ENCODE peak calls at places on chromosomes 6 and 20, in four cellular contexts. P is neuronal stem cell, U is tibial nerve, N is breast epithelium. E is an unnamed sample.

GRCh38 chr20:44810391-44811149 is at the start of gene RIMS4:
- DNase-seq in P (peak), U (no peak), N (peak), E (peak)

GRCh38 chr6:31597006-31597405 is 4.2 kb upstream of the NCR3 start:
- DNase-seq in P (no peak), U (no peak), N (no peak), E (peak)

GRCh38 chr6:6131492-6132109 is 124.9 kb upstream of the NRN1 start:
- DNase-seq in P (peak), U (no peak), N (no peak), E (no peak)

GRCh38 chr6:168060521-168060931 is 18.5 kb downstream of the FRMD1 start:
- DNase-seq in P (peak), U (no peak), N (no peak), E (peak)

GRCh38 chr20:8094415-8094818 is 37.6 kb upstream of the PLCB1 start:
- DNase-seq in P (no peak), U (peak), N (peak), E (no peak)

GRCh38 chr6:130885392-130886192 is 58.4 kb downstream of the SMLR1 start:
- DNase-seq in P (peak), U (no peak), N (no peak), E (peak)

GRCh38 chr6:69343856-69344255 is 453.0 kb downstream of the LMBRD1 start:
- DNase-seq in P (no peak), U (no peak), N (no peak), E (no peak)

GRCh38 chr6:69917834-69918233 is 51.5 kb downstream of the COL19A1 start:
- DNase-seq in P (no peak), U (no peak), N (no peak), E (peak)

GRCh38 chr20:41408131-41408789 is 41.6 kb upstream of the EMILIN3 start:
- DNase-seq in P (no peak), U (no peak), N (no peak), E (no peak)

GRCh38 chr20:3814928-3815495 is 5.3 kb upstream of the AP5S1 start:
- DNase-seq in P (no peak), U (no peak), N (no peak), E (no peak)

GRCh38 chr20:4026093-4026601 is 10.8 kb upstream of the RNF24 start:
- DNase-seq in P (no peak), U (no peak), N (no peak), E (peak)

GRCh38 chr6:149354009-149354408 is 36.5 kb downstream of the TAB2 start:
- DNase-seq in P (no peak), U (no peak), N (no peak), E (no peak)

GRCh38 chr6:121711472-121711871 is 276.0 kb downstream of the GJA1 start:
- DNase-seq in P (no peak), U (no peak), N (no peak), E (no peak)

GRCh38 chr6:129567374-129567773 is 142.6 kb downstream of the ARHGAP18 start:
- DNase-seq in P (no peak), U (no peak), N (no peak), E (peak)

GRCh38 chr6:104325341-104326172 is 534.2 kb downstream of the HACE1 start:
- DNase-seq in P (peak), U (no peak), N (no peak), E (peak)

GRCh38 chr6:145086197-145086596 is 649.1 kb downstream of the EPM2A start:
- DNase-seq in P (no peak), U (no peak), N (no peak), E (peak)

GRCh38 chr20:49560186-49560585 is 7.8 kb downstream of the PTGIS start:
- DNase-seq in P (no peak), U (no peak), N (no peak), E (no peak)

GRCh38 chr20:22374066-22374465 is 210.3 kb downstream of the FOXA2 start:
- DNase-seq in P (no peak), U (no peak), N (no peak), E (no peak)

GRCh38 chr20:24721891-24722530 is 227.1 kb upstream of the CST7 start:
- DNase-seq in P (no peak), U (no peak), N (no peak), E (no peak)

GRCh38 chr20:10007747-10008146 is 27.0 kb upstream of the ANKEF1 start:
- DNase-seq in P (no peak), U (no peak), N (no peak), E (no peak)

GRCh38 chr20:60512436-60512835 is 554.2 kb downstream of the CDH26 start:
- DNase-seq in P (peak), U (no peak), N (no peak), E (peak)

GRCh38 chr6:44805239-44805849 is 417.8 kb downstream of the CDC5L start:
- DNase-seq in P (no peak), U (no peak), N (no peak), E (no peak)

GRCh38 chr6:34511923-34512737 is 44.0 kb downstream of the SPDEF start:
- DNase-seq in P (no peak), U (no peak), N (no peak), E (no peak)

GRCh38 chr6:167881327-167881726 is 54.6 kb downstream of the AFDN start:
- DNase-seq in P (no peak), U (no peak), N (no peak), E (no peak)

GRCh38 chr6:95159557-95159956 is 417.8 kb upstream of the MANEA start:
- DNase-seq in P (no peak), U (no peak), N (no peak), E (no peak)

GRCh38 chr6:163720005-163720404 is 305.5 kb downstream of the QKI start:
- DNase-seq in P (no peak), U (no peak), N (no peak), E (no peak)

GRCh38 chr6:119166024-119166782 is 87.7 kb upstream of the FAM184A start:
- DNase-seq in P (no peak), U (no peak), N (no peak), E (no peak)

GRCh38 chr6:103522045-103522444 is 1337.7 kb downstream of the HACE1 start:
- DNase-seq in P (no peak), U (no peak), N (no peak), E (no peak)

GRCh38 chr6:13304580-13305255 is 23.6 kb downstream of the TBC1D7 start:
- DNase-seq in P (no peak), U (no peak), N (no peak), E (no peak)

GRCh38 chr6:150940951-150941350 is 75.4 kb downstream of the MTHFD1L start:
- DNase-seq in P (no peak), U (no peak), N (no peak), E (no peak)

GRCh38 chr6:131911951-131912350 is 39.2 kb downstream of the CCN2 start:
- DNase-seq in P (no peak), U (no peak), N (no peak), E (no peak)

DNA sequence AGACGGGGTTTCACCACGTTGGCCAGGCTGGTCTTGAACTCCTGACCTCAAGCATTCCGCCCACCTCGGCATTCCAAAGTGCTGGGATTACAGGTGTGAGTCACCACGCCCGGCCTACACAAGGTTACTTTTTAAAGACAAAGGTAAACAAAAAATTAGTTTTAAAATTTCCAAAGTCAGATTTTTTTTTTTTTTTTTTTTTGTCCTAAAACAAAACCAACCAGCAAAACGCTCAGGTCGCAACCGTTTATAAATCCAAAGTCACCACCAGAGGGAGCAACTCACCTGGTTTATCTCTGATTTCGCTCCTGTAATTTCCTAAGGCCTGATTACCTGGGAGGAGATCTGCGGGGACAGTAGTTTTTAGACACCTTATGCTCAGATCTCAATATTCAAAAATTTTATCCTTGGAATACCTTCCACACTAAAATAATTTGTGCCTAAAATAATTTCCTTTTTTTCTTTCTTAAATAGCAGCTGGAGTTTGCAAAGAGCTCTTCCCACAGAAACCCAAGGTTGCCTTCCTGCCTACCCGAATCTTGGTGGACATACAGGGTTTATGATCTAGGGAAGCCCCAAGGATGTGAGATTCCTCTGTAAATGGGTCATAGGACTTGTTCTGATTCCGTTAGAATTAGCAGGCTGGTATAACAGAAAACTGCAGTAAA is 19.8 kb upstream of the TREM1 start:
- DNase-seq in P (peak), U (no peak), N (no peak), E (peak)
- H3K27ac ChIP-seq in P (no peak), U (no peak), N (no peak), E (no peak)

GRCh38 chr6:75262716-75263463 is 19.3 kb upstream of the COX7A2 start:
- DNase-seq in P (no peak), U (no peak), N (no peak), E (no peak)

GRCh38 chr6:75268121-75268987 is 16.2 kb downstream of the TMEM30A start:
- DNase-seq in P (no peak), U (no peak), N (no peak), E (no peak)

GRCh38 chr6:75268988-75269354 is 15.6 kb downstream of the TMEM30A start:
- DNase-seq in P (no peak), U (no peak), N (no peak), E (no peak)

GRCh38 chr6:75266716-75267291 is 17.8 kb downstream of the TMEM30A start:
- DNase-seq in P (no peak), U (no peak), N (no peak), E (peak)

GRCh38 chr6:75267461-75267860 is 17.1 kb downstream of the TMEM30A start:
- DNase-seq in P (no peak), U (no peak), N (no peak), E (no peak)
- H3K27ac ChIP-seq in P (no peak), U (peak), N (peak), E (no peak)

DNA sequence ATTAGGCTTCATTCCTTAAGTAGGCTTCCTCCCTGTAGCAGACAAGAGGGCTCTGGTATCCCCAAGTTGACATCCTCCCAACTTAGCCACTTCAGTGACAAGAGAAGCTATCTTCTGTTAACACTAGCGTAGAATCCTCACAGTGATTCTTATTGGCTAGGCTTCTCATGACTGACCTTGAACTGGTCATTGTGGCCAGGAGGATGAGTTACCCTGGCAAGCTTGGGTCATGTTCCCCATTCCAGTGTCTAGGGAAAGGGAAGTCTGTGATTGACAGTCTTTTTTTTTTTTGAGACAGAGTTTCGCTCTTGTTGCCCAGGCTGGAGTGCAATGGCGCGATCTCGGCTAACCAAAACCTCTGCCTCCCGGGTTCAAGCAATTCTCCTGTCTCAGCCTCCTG is 7.1 kb downstream of the CDKAL1 start:
- DNase-seq in P (no peak), U (no peak), N (no peak), E (no peak)
- H3K27ac ChIP-seq in P (no peak), U (no peak), N (no peak), E (no peak)

GRCh38 chr20:51529758-51530157 is 12.8 kb downstream of the NFATC2 start:
- DNase-seq in P (no peak), U (no peak), N (no peak), E (no peak)

GRCh38 chr20:51532577-51533191 is 9.8 kb downstream of the NFATC2 start:
- DNase-seq in P (no peak), U (no peak), N (no peak), E (no peak)

GRCh38 chr20:51531712-51532456 is 10.6 kb downstream of the NFATC2 start:
- DNase-seq in P (no peak), U (no peak), N (no peak), E (no peak)

GRCh38 chr20:51529027-51529749 is 13.3 kb downstream of the NFATC2 start:
- DNase-seq in P (no peak), U (no peak), N (no peak), E (peak)

GRCh38 chr20:51531141-51531710 is 11.3 kb downstream of the NFATC2 start:
- DNase-seq in P (no peak), U (no peak), N (no peak), E (no peak)
- H3K27ac ChIP-seq in P (no peak), U (peak), N (no peak), E (no peak)

DNA sequence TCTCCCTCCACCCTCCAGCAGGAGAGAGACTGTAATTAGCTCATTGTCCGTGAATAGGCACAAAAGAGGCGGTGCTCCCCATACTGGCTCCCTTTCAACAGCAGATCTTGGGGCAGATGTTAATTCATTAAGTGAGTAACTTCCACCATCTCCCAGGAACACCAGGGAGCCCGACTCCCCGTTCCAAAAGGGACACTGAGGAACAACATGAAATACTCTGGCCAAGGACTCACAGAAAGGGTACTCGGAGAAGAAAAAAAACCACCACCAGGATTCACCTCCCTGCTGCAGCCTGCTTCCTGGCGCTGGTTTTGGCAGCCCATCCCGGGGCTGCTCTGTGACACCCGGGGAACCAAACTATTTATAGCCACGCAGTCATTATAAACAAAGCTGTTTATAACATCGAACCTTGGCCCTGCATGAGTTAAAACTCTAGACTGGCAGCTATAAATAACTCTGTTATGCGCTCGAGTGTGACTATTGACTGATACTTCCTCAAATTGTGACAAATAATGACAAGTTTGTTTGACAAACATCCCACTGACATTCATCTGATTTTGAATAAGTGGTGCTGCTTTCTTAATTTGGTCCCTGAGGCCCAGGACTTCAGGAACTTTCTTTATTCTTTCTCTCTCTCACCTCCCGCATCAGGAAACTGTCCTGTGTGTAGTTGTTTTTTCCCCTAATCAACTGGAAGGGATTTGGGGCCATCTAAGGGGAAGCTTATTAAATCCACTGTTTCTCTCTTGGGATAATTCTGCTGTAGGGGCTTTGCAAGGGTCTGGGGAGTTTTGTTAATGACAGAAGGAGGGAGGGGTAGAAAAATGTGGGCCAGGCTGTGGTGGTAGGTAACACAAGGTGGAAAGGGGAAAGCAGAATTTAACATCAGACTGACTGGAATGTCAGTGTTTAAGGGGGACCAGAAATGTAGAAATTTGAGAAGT is 521.6 kb downstream of the CD83 start:
- DNase-seq in P (peak), U (no peak), N (no peak), E (peak)
- H3K27ac ChIP-seq in P (peak), U (peak), N (peak), E (peak)

GRCh38 chr6:108597601-108598315 is 37.0 kb downstream of the FOXO3 start:
- DNase-seq in P (no peak), U (no peak), N (no peak), E (no peak)

GRCh38 chr6:108598316-108598863 is 37.7 kb downstream of the FOXO3 start:
- DNase-seq in P (no peak), U (no peak), N (no peak), E (peak)

GRCh38 chr6:108592371-108593337 is 31.9 kb downstream of the FOXO3 start:
- DNase-seq in P (no peak), U (no peak), N (no peak), E (no peak)

GRCh38 chr6:108594640-108595039 is 33.9 kb downstream of the FOXO3 start:
- DNase-seq in P (no peak), U (no peak), N (no peak), E (no peak)

DNA sequence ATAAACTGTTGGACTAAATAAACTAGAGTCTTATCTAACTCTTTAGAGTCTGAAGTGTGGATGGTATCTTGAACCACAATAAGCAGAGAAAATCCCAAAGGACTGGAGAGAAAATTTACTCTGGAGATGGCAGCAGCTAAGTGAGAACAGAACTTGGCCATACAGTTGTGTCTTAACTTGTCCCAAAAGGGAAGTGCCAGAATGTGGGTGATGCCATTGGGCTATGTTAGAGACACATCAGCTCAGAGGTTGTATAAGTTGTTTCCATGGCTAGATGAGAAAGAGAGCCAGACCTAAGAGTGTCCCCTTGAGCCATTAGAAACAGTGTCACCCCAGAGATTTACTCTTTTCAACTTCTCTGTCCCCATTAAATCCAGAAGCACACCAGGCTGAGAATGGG is 36.2 kb downstream of the FOXO3 start:
- DNase-seq in P (no peak), U (no peak), N (no peak), E (no peak)
- H3K27ac ChIP-seq in P (no peak), U (peak), N (peak), E (no peak)

GRCh38 chr20:51889466-51889865 is 87.1 kb upstream of the SALL4 start:
- DNase-seq in P (no peak), U (no peak), N (no peak), E (no peak)

GRCh38 chr20:51888186-51888790 is 86.0 kb upstream of the SALL4 start:
- DNase-seq in P (peak), U (no peak), N (no peak), E (no peak)

GRCh38 chr20:51886891-51887608 is 84.7 kb upstream of the SALL4 start:
- DNase-seq in P (no peak), U (no peak), N (no peak), E (no peak)

GRCh38 chr20:51884561-51884960 is 82.2 kb upstream of the SALL4 start:
- DNase-seq in P (no peak), U (no peak), N (no peak), E (peak)

GRCh38 chr20:51886341-51886740 is 84.0 kb upstream of the SALL4 start:
- DNase-seq in P (no peak), U (no peak), N (no peak), E (no peak)
- H3K27ac ChIP-seq in P (no peak), U (no peak), N (no peak), E (no peak)